ENCODE peak calls at places on chromosomes 16 and 17, in six cellular contexts. O is left lung, K is tibial nerve, X is mesendoderm, P is endodermal cell, N is DND-41. J is an unnamed sample.

GRCh38 chr16:48361012-48361411 is 24.2 kb downstream of the SIAH1 start:
- DNase-seq in O (no peak), K (no peak), X (no peak), P (no peak), N (no peak), J (no peak)

GRCh38 chr17:77126519-77126918 is 14.2 kb upstream of the SEC14L1 start:
- DNase-seq in O (no peak), K (no peak), X (no peak), P (no peak), N (no peak), J (no peak)

GRCh38 chr17:44374306-44375195 is 10.9 kb upstream of the FAM171A2 start:
- DNase-seq in O (no peak), K (no peak), X (peak; percentile 90), P (peak; percentile 98), N (no peak), J (no peak)

GRCh38 chr16:1337486-1337885 is 4.0 kb downstream of the BAIAP3 start:
- DNase-seq in O (no peak), K (no peak), X (peak; percentile 53), P (peak; percentile 72), N (no peak), J (no peak)

GRCh38 chr16:84266451-84266850 is 26.6 kb upstream of the KCNG4 start:
- DNase-seq in O (no peak), K (no peak), X (peak; percentile 94), P (peak; percentile 92), N (peak; percentile 21), J (peak; percentile 2)

GRCh38 chr16:12538667-12539081 is 265.0 kb downstream of the CPPED1 start:
- DNase-seq in O (no peak), K (no peak), X (no peak), P (no peak), N (no peak), J (no peak)

GRCh38 chr17:31699281-31699680 is 159.8 kb downstream of the COPRS start:
- DNase-seq in O (no peak), K (no peak), X (no peak), P (no peak), N (no peak), J (no peak)

GRCh38 chr16:84509032-84509950 is 4.8 kb upstream of the MEAK7 start:
- DNase-seq in O (no peak), K (no peak), X (peak; percentile 82), P (peak; percentile 70), N (no peak), J (no peak)

GRCh38 chr17:70365098-70365583 is 195.8 kb downstream of the KCNJ2 start:
- DNase-seq in O (no peak), K (no peak), X (peak; percentile 34), P (no peak), N (no peak), J (no peak)

GRCh38 chr16:50737420-50737959 is 4.4 kb upstream of the CYLD start:
- DNase-seq in O (no peak), K (no peak), X (no peak), P (no peak), N (no peak), J (no peak)

GRCh38 chr17:20156196-20157077 is 147.3 kb downstream of the SPECC1 start:
- DNase-seq in O (peak; percentile 43), K (no peak), X (peak; percentile 92), P (peak; percentile 93), N (no peak), J (peak; percentile 12)

GRCh38 chr16:76913046-76913445 is 277.9 kb upstream of the MON1B start:
- DNase-seq in O (no peak), K (no peak), X (peak; percentile 3), P (no peak), N (no peak), J (no peak)

GRCh38 chr17:78110363-78111011 is 18.1 kb downstream of the TMC6 start:
- DNase-seq in O (no peak), K (no peak), X (no peak), P (peak; percentile 50), N (no peak), J (no peak)

GRCh38 chr17:73291260-73291801 is 20.5 kb downstream of the CDC42EP4 start:
- DNase-seq in O (peak; percentile 87), K (peak; percentile 58), X (no peak), P (no peak), N (no peak), J (no peak)

GRCh38 chr17:14067347-14067746 is 2.0 kb upstream of the COX10 start:
- DNase-seq in O (no peak), K (no peak), X (no peak), P (no peak), N (no peak), J (no peak)

GRCh38 chr17:14068542-14069250 is 608 bp upstream of the COX10 start:
- DNase-seq in O (no peak), K (no peak), X (no peak), P (no peak), N (no peak), J (no peak)

GRCh38 chr17:14070344-14071007 is 1.2 kb downstream of the COX10 start:
- DNase-seq in O (no peak), K (no peak), X (no peak), P (no peak), N (no peak), J (no peak)

GRCh38 chr17:14069251-14069981 is at the start of gene COX10:
- DNase-seq in O (peak; percentile 91), K (peak; percentile 64), X (peak; percentile 96), P (peak; percentile 98), N (peak; percentile 85), J (peak; percentile 87)
- H3K4me3 ChIP-seq in O (peak within 1 kb of the TSS; percentile 80), K (peak within 1 kb of the TSS; percentile 81), X (peak within 1 kb of the TSS; percentile 99), P (peak within 1 kb of the TSS; percentile 98), N (peak within 1 kb of the TSS; percentile 87), J (peak within 1 kb of the TSS; percentile 84)

GRCh38 chr16:68404736-68405345 is 43.5 kb downstream of the SMPD3 start:
- DNase-seq in O (no peak), K (no peak), X (no peak), P (no peak), N (no peak), J (no peak)
- H3K4me1 ChIP-seq in O (no peaks in the 10 kb centered on the region), K (no peaks in the 10 kb centered on the region), X (no peaks in the 10 kb centered on the region), P (peaks cover 6% of the 10 kb centered on the region), N (peaks cover 13% of the 10 kb centered on the region), J (peaks cover 15% of the 10 kb centered on the region)

DNA sequence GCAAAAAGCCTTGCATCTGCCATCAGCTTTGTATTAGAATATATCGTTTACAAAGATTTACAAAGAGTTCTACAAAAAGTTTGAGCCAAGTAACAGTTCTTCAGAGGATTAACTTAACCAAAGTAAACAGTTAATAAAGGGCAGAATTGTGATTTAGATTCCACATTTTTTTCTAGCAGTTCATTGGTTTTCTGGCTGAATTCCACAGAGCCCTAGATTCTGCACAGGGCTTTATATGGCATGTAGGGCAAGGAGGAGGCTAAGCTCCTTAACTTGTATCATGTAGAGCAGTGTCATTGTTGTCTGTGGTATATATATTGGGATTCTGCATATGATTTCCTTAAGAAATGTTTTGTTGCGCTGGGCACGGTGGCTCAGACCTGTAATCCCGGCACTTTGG is 29.4 kb downstream of the UTP18 start:
- DNase-seq in O (no peak), K (no peak), X (no peak), P (no peak), N (no peak), J (no peak)
- H3K36me3 ChIP-seq in O (peaks cover 98% of the 10 kb centered on the region), K (no peaks in the 10 kb centered on the region), X (peaks cover 8% of the 10 kb centered on the region), P (peaks cover 89% of the 10 kb centered on the region), N (peaks cover 93% of the 10 kb centered on the region), J (peaks cover 79% of the 10 kb centered on the region)

GRCh38 chr17:1177099-1177996 is 2.4 kb downstream of the ABR start:
- DNase-seq in O (no peak), K (no peak), X (peak; percentile 44), P (no peak), N (no peak), J (no peak)
- H3K4me3 ChIP-seq in O (no peak overlapping the region), K (no peak overlapping the region), X (no peak overlapping the region), P (no peak overlapping the region), N (no peak overlapping the region), J (no peak overlapping the region)

J was measured in CD4-positive, CD25-positive, alpha-beta regulatory T cell.